ENCODE peak calls at places on chromosomes 16 and 17, in ten cellular contexts. B, S, H, T, F, X, A, N, W and P are unnamed samples.

GRCh38 chr17:4420692-4421131 is 13.0 kb upstream of the SPNS3 start:
- DNase-seq in A (peak; percentile 86), X (peak; percentile 41), B (peak; percentile 17), H (no peak), N (no peak), T (no peak), F (no peak), W (peak; percentile 72), S (peak; percentile 73), P (peak; percentile 31)

GRCh38 chr16:71413341-71413740 is 28.5 kb downstream of the TLE7 start:
- DNase-seq in N (no peak), B (no peak), X (no peak), F (no peak), H (no peak), A (no peak), T (no peak), W (no peak), S (no peak), P (no peak)

GRCh38 chr17:81057079-81057730 is 22.3 kb downstream of the BAIAP2 start:
- DNase-seq in S (no peak), B (no peak), W (no peak), H (peak; percentile 92), T (peak; percentile 48), A (peak; percentile 96), N (peak; percentile 76), F (peak; percentile 69), X (no peak), P (no peak)

GRCh38 chr17:56891751-56892150 is 22.1 kb downstream of the TRIM25 start:
- DNase-seq in S (peak; percentile 73), H (no peak), N (no peak), X (peak; percentile 38), B (no peak), T (peak; percentile 44), A (peak; percentile 47), W (peak; percentile 64), F (peak; percentile 23), P (no peak)

GRCh38 chr17:44005865-44006580 is 1.6 kb downstream of the NAGS start:
- DNase-seq in A (peak; percentile 75), T (no peak), N (no peak), B (no peak), H (no peak), S (peak; percentile 63), F (no peak), W (peak; percentile 62), X (no peak), P (no peak)

GRCh38 chr17:80605326-80606066 is 60.9 kb downstream of the RPTOR start:
- DNase-seq in S (no peak), F (no peak), X (peak; percentile 14), W (no peak), B (peak; percentile 8), N (no peak), A (no peak), H (no peak), T (no peak), P (no peak)

GRCh38 chr16:8047711-8048110 is 542.6 kb downstream of the TMEM114 start:
- DNase-seq in W (no peak), B (no peak), H (no peak), S (no peak), N (no peak), X (no peak), A (no peak), T (no peak), F (no peak), P (no peak)

GRCh38 chr17:82301916-82302497 is 15.4 kb downstream of the CD7 start:
- DNase-seq in A (no peak), X (peak; percentile 45), N (no peak), F (no peak), H (no peak), T (no peak), W (peak; percentile 70), B (peak; percentile 30), S (peak; percentile 70), P (no peak)

GRCh38 chr17:15981646-15982580 is 17.6 kb downstream of the ZSWIM7 start:
- DNase-seq in S (no peak), F (no peak), W (no peak), T (no peak), H (no peak), B (no peak), X (no peak), N (no peak), A (peak; percentile 19), P (no peak)

GRCh38 chr16:28585674-28586073 is 11.2 kb downstream of the SULT1A2 start:
- DNase-seq in W (peak; percentile 11), A (no peak), B (no peak), T (peak; percentile 39), X (no peak), F (no peak), H (no peak), N (no peak), S (no peak), P (no peak)

GRCh38 chr17:3828151-3828851 is 17.7 kb downstream of the NCBP3 start:
- DNase-seq in A (no peak), F (no peak), T (no peak), X (no peak), H (no peak), N (no peak), S (no peak), B (no peak), W (no peak), P (peak; percentile 21)

GRCh38 chr16:50257876-50258275 is 8.5 kb upstream of the ADCY7 start:
- DNase-seq in A (no peak), N (no peak), B (no peak), F (no peak), T (no peak), W (no peak), H (no peak), S (no peak), X (no peak), P (no peak)

GRCh38 chr16:46899443-46900143 is 15.4 kb downstream of the GPT2 start:
- DNase-seq in F (no peak), N (no peak), A (no peak), B (no peak), S (no peak), H (no peak), X (no peak), T (no peak), W (no peak), P (peak; percentile 35)

GRCh38 chr17:17420035-17420434 is 56.8 kb upstream of the MED9 start:
- DNase-seq in S (no peak), T (peak; percentile 79), F (peak; percentile 78), N (peak; percentile 31), X (no peak), B (no peak), W (no peak), H (no peak), A (no peak), P (no peak)

GRCh38 chr17:60079401-60079861 is 710 bp upstream of the HEATR6 start:
- DNase-seq in S (no peak), B (no peak), H (no peak), T (no peak), X (no peak), F (no peak), A (no peak), N (no peak), W (no peak), P (no peak)
- H3K27ac ChIP-seq in S (no peak overlapping the region), B (no peak overlapping the region), H (peak overlapping the region; percentile 83), T (peak overlapping the region; percentile 87), X (no peak overlapping the region), F (peak overlapping the region; percentile 94), A (no peak overlapping the region), N (peak overlapping the region; percentile 87), W (no peak overlapping the region), P (peak overlapping the region; percentile 55)

GRCh38 chr16:81808933-81809480 is 29.9 kb downstream of the PLCG2 start:
- DNase-seq in T (no peak), B (no peak), W (peak; percentile 60), A (no peak), H (no peak), F (no peak), S (no peak), N (no peak), X (no peak), P (no peak)

GRCh38 chr16:81807767-81808166 is 28.7 kb downstream of the PLCG2 start:
- DNase-seq in H (no peak), S (no peak), W (no peak), T (no peak), A (peak; percentile 32), X (no peak), B (no peak), F (no peak), N (no peak), P (no peak)

GRCh38 chr16:81803332-81803731 is 24.2 kb downstream of the PLCG2 start:
- DNase-seq in N (no peak), W (no peak), X (no peak), T (no peak), F (no peak), A (no peak), S (no peak), B (no peak), H (no peak), P (no peak)

GRCh38 chr16:81806696-81807095 is 27.6 kb downstream of the PLCG2 start:
- DNase-seq in W (peak; percentile 8), X (no peak), A (no peak), H (no peak), S (no peak), F (no peak), N (no peak), T (no peak), B (no peak), P (no peak)

GRCh38 chr16:81804134-81804610 is 25.1 kb downstream of the PLCG2 start:
- DNase-seq in B (no peak), H (no peak), X (no peak), W (no peak), T (no peak), F (no peak), A (no peak), S (no peak), N (no peak), P (no peak)
- H3K27ac ChIP-seq in B (no peak overlapping the region), H (no peak overlapping the region), X (no peak overlapping the region), W (no peak overlapping the region), T (no peak overlapping the region), F (no peak overlapping the region), A (no peak overlapping the region), S (no peak overlapping the region), N (no peak overlapping the region), P (no peak overlapping the region)

DNA sequence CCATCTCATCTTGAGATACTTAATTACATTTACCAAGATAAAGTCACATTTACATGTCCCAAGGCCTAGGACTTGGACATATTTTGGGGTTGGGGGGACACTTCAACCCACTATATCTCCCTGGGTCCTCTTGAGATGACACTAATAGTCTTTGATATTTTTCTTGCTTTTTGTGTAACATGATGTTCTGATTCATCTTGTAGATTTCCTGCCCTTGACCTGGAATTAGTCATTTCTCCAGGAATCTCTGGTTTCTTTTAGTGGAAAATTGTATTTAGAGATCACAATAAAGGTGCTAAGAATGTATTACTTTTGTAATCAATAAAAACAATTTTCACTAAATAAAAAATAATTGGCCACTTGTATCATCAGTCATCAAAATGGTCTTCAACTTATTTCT is 157.3 kb downstream of the VPS53 start:
- DNase-seq in W (no peak), X (no peak), T (no peak), F (no peak), H (no peak), B (no peak), A (no peak), S (no peak), N (no peak), P (no peak)
- H3K27ac ChIP-seq in W (no peak overlapping the region), X (no peak overlapping the region), T (peak overlapping the region; percentile 58), F (peak overlapping the region; percentile 9), H (no peak overlapping the region), B (no peak overlapping the region), A (no peak overlapping the region), S (no peak overlapping the region), N (no peak overlapping the region), P (no peak overlapping the region)

GRCh38 chr16:51271156-51271555 is 120.1 kb upstream of the SALL1 start:
- DNase-seq in S (no peak), B (no peak), H (no peak), X (no peak), T (no peak), A (no peak), N (no peak), W (no peak), F (no peak), P (no peak)

GRCh38 chr16:51276335-51276734 is 125.3 kb upstream of the SALL1 start:
- DNase-seq in H (no peak), T (no peak), S (no peak), A (no peak), W (no peak), B (no peak), F (no peak), N (no peak), X (no peak), P (no peak)
- H3K27ac ChIP-seq in H (no peak overlapping the region), T (no peak overlapping the region), S (no peak overlapping the region), A (no peak overlapping the region), W (no peak overlapping the region), B (no peak overlapping the region), F (no peak overlapping the region), N (no peak overlapping the region), X (no peak overlapping the region), P (no peak overlapping the region)